ENCODE peak calls at places on chromosomes 12 and 14, in ten cellular contexts. One of them, this sample, is unnamed.

GRCh38 chr12:69332815-69333358 is 15.3 kb upstream of the LYZ start:
- DNase-seq in heart right ventricle: no peak
- DNase-seq in left lung: no peak
- DNase-seq in fibroblast of mammary gland: no peak
- DNase-seq in mesothelial cell of epicardium: no peak
- DNase-seq in bronchial epithelial cell: no peak
- DNase-seq in astrocyte of the spinal cord: no peak
- DNase-seq in cardiac muscle cell: no peak
- DNase-seq in OCI-LY7: no peak
- DNase-seq in K562: no peak
- DNase-seq in this sample: no peak

GRCh38 chr14:65312859-65313258 is 99.7 kb upstream of the FUT8 start:
- DNase-seq in mesothelial cell of epicardium: no peak
- DNase-seq in K562: no peak
- DNase-seq in OCI-LY7: peak
- DNase-seq in heart right ventricle: no peak
- DNase-seq in bronchial epithelial cell: no peak
- DNase-seq in left lung: no peak
- DNase-seq in astrocyte of the spinal cord: no peak
- DNase-seq in cardiac muscle cell: no peak
- DNase-seq in fibroblast of mammary gland: peak
- DNase-seq in this sample: no peak

GRCh38 chr12:110661337-110661972 is 27.5 kb downstream of the HVCN1 start:
- DNase-seq in heart right ventricle: peak
- DNase-seq in left lung: peak
- DNase-seq in fibroblast of mammary gland: no peak
- DNase-seq in bronchial epithelial cell: no peak
- DNase-seq in cardiac muscle cell: no peak
- DNase-seq in K562: no peak
- DNase-seq in mesothelial cell of epicardium: no peak
- DNase-seq in astrocyte of the spinal cord: no peak
- DNase-seq in OCI-LY7: peak
- DNase-seq in this sample: no peak

GRCh38 chr12:109875572-109876131 is 4.7 kb downstream of the GLTP start:
- DNase-seq in OCI-LY7: no peak
- DNase-seq in mesothelial cell of epicardium: no peak
- DNase-seq in bronchial epithelial cell: peak
- DNase-seq in fibroblast of mammary gland: no peak
- DNase-seq in K562: no peak
- DNase-seq in astrocyte of the spinal cord: no peak
- DNase-seq in cardiac muscle cell: no peak
- DNase-seq in heart right ventricle: no peak
- DNase-seq in left lung: no peak
- DNase-seq in this sample: no peak

GRCh38 chr14:80681651-80682050 is 259.9 kb downstream of the CEP128 start:
- DNase-seq in fibroblast of mammary gland: peak
- DNase-seq in K562: no peak
- DNase-seq in left lung: no peak
- DNase-seq in heart right ventricle: no peak
- DNase-seq in bronchial epithelial cell: peak
- DNase-seq in mesothelial cell of epicardium: no peak
- DNase-seq in OCI-LY7: no peak
- DNase-seq in astrocyte of the spinal cord: no peak
- DNase-seq in cardiac muscle cell: no peak
- DNase-seq in this sample: no peak

GRCh38 chr14:104967414-104968152 is 10.6 kb downstream of the AHNAK2 start:
- DNase-seq in mesothelial cell of epicardium: no peak
- DNase-seq in heart right ventricle: peak
- DNase-seq in fibroblast of mammary gland: peak
- DNase-seq in cardiac muscle cell: peak
- DNase-seq in K562: no peak
- DNase-seq in astrocyte of the spinal cord: peak
- DNase-seq in OCI-LY7: no peak
- DNase-seq in left lung: peak
- DNase-seq in bronchial epithelial cell: peak
- DNase-seq in this sample: peak

GRCh38 chr12:50033317-50033679 is 8.0 kb upstream of the RACGAP1 start:
- DNase-seq in mesothelial cell of epicardium: no peak
- DNase-seq in astrocyte of the spinal cord: no peak
- DNase-seq in OCI-LY7: no peak
- DNase-seq in K562: no peak
- DNase-seq in fibroblast of mammary gland: no peak
- DNase-seq in bronchial epithelial cell: no peak
- DNase-seq in cardiac muscle cell: no peak
- DNase-seq in left lung: peak
- DNase-seq in heart right ventricle: no peak
- DNase-seq in this sample: no peak

GRCh38 chr12:6818246-6819006 is 3.2 kb upstream of the GPR162 start:
- DNase-seq in OCI-LY7: no peak
- DNase-seq in cardiac muscle cell: peak
- DNase-seq in bronchial epithelial cell: no peak
- DNase-seq in astrocyte of the spinal cord: no peak
- DNase-seq in mesothelial cell of epicardium: no peak
- DNase-seq in heart right ventricle: no peak
- DNase-seq in left lung: no peak
- DNase-seq in K562: no peak
- DNase-seq in fibroblast of mammary gland: no peak
- DNase-seq in this sample: no peak

GRCh38 chr12:91381309-91381804 is 198.7 kb upstream of the DCN start:
- DNase-seq in astrocyte of the spinal cord: peak
- DNase-seq in mesothelial cell of epicardium: no peak
- DNase-seq in fibroblast of mammary gland: peak
- DNase-seq in OCI-LY7: no peak
- DNase-seq in heart right ventricle: peak
- DNase-seq in left lung: peak
- DNase-seq in bronchial epithelial cell: peak
- DNase-seq in K562: no peak
- DNase-seq in cardiac muscle cell: peak
- DNase-seq in this sample: peak

GRCh38 chr12:103546959-103547358 is 40.1 kb upstream of the STAB2 start:
- DNase-seq in bronchial epithelial cell: no peak
- DNase-seq in fibroblast of mammary gland: no peak
- DNase-seq in astrocyte of the spinal cord: no peak
- DNase-seq in heart right ventricle: no peak
- DNase-seq in OCI-LY7: no peak
- DNase-seq in K562: no peak
- DNase-seq in cardiac muscle cell: no peak
- DNase-seq in left lung: no peak
- DNase-seq in mesothelial cell of epicardium: no peak
- DNase-seq in this sample: no peak

GRCh38 chr14:53630336-53630735 is 326.3 kb downstream of the BMP4 start:
- DNase-seq in left lung: no peak
- DNase-seq in fibroblast of mammary gland: no peak
- DNase-seq in astrocyte of the spinal cord: peak
- DNase-seq in heart right ventricle: peak
- DNase-seq in cardiac muscle cell: peak
- DNase-seq in mesothelial cell of epicardium: no peak
- DNase-seq in bronchial epithelial cell: no peak
- DNase-seq in OCI-LY7: no peak
- DNase-seq in K562: no peak
- DNase-seq in this sample: no peak

GRCh38 chr14:101328412-101329149 is 232.7 kb upstream of the DIO3 start:
- DNase-seq in fibroblast of mammary gland: no peak
- DNase-seq in K562: no peak
- DNase-seq in cardiac muscle cell: no peak
- DNase-seq in left lung: no peak
- DNase-seq in heart right ventricle: no peak
- DNase-seq in mesothelial cell of epicardium: no peak
- DNase-seq in bronchial epithelial cell: no peak
- DNase-seq in OCI-LY7: no peak
- DNase-seq in astrocyte of the spinal cord: no peak
- DNase-seq in this sample: no peak

DNA sequence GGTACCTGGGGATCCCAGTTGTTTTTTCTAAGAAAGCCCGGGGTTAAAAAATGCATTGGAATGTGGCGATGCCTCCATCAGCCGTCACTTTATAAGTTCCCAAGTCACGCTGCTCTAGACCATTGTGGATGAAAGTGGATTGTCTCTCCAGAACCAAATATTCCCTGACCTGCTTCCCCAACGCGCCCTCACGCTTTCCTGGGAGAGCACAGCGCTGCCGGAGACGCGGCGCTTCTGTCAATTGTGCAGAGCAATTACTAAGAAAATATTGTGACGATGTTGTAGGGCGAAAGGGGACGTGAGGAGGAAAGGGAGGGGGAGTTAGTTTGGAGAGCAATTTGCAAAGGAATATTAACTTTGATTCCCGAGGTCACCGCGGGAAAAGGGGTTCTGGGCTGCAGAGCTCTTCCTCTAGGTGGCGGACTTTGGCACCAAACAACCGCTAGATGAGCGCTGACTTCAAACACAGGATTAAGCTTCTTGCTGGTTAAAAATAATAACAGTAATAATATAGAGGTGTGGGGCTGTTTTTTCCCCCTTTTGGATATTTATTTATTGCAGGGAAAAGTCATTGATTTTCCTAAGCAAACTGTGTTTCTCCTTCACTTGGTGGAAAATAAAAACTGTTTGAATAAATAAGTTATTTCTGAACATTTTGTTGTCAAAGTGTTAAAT is 9.6 kb upstream of the FOXG1 start:
- DNase-seq in mesothelial cell of epicardium: no peak
- DNase-seq in fibroblast of mammary gland: peak
- DNase-seq in K562: no peak
- DNase-seq in bronchial epithelial cell: peak
- DNase-seq in left lung: no peak
- DNase-seq in astrocyte of the spinal cord: peak
- DNase-seq in heart right ventricle: no peak
- DNase-seq in cardiac muscle cell: peak
- DNase-seq in OCI-LY7: peak
- DNase-seq in this sample: peak
- TF ChIP-seq CTCF in mesothelial cell of epicardium: peak
- TF ChIP-seq CTCF in fibroblast of mammary gland: peak
- TF ChIP-seq CTCF in K562: peak
- TF ChIP-seq CTCF in bronchial epithelial cell: peak
- TF ChIP-seq CTCF in left lung: peak
- TF ChIP-seq CTCF in astrocyte of the spinal cord: peak
- TF ChIP-seq CTCF in heart right ventricle: peak
- TF ChIP-seq CTCF in cardiac muscle cell: peak
- TF ChIP-seq CTCF in OCI-LY7: peak
- TF ChIP-seq CTCF in this sample: peak

DNA sequence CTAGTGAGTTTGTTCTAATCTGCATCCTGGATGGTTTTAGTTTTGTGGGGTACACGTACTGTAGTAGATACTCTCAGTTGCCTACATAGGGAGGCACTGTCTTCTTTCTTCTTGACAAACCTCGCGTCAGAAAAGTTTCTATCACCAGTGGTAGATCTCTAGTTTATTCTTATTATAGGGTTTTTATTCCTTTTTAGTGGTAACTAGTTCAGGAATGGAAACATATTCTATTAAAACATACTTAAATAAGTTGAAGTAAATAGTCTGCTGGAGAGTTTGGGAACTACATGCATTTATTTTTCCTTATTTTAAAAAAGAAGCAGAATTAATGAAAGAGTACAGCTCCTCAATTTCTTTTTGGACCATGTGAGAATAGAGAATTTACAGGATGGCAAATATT is 33.6 kb upstream of the OR9K2 start:
- DNase-seq in cardiac muscle cell: no peak
- DNase-seq in astrocyte of the spinal cord: no peak
- DNase-seq in mesothelial cell of epicardium: no peak
- DNase-seq in K562: no peak
- DNase-seq in bronchial epithelial cell: no peak
- DNase-seq in left lung: no peak
- DNase-seq in fibroblast of mammary gland: no peak
- DNase-seq in heart right ventricle: no peak
- DNase-seq in OCI-LY7: no peak
- DNase-seq in this sample: no peak
- TF ChIP-seq CTCF in cardiac muscle cell: no peak
- TF ChIP-seq CTCF in astrocyte of the spinal cord: no peak
- TF ChIP-seq CTCF in mesothelial cell of epicardium: no peak
- TF ChIP-seq CTCF in K562: no peak
- TF ChIP-seq CTCF in bronchial epithelial cell: no peak
- TF ChIP-seq CTCF in left lung: no peak
- TF ChIP-seq CTCF in fibroblast of mammary gland: no peak
- TF ChIP-seq CTCF in heart right ventricle: no peak
- TF ChIP-seq CTCF in OCI-LY7: no peak
- TF ChIP-seq CTCF in this sample: peak

GRCh38 chr14:92039720-92040430 is at the start of gene TRIP11:
- DNase-seq in OCI-LY7: peak
- DNase-seq in K562: peak
- DNase-seq in fibroblast of mammary gland: peak
- DNase-seq in astrocyte of the spinal cord: peak
- DNase-seq in heart right ventricle: peak
- DNase-seq in mesothelial cell of epicardium: peak
- DNase-seq in left lung: peak
- DNase-seq in cardiac muscle cell: peak
- DNase-seq in bronchial epithelial cell: peak
- DNase-seq in this sample: peak
- TF ChIP-seq CTCF in OCI-LY7: no peak
- TF ChIP-seq CTCF in K562: no peak
- TF ChIP-seq CTCF in fibroblast of mammary gland: no peak
- TF ChIP-seq CTCF in astrocyte of the spinal cord: no peak
- TF ChIP-seq CTCF in heart right ventricle: no peak
- TF ChIP-seq CTCF in mesothelial cell of epicardium: no peak
- TF ChIP-seq CTCF in left lung: no peak
- TF ChIP-seq CTCF in cardiac muscle cell: no peak
- TF ChIP-seq CTCF in bronchial epithelial cell: no peak
- TF ChIP-seq CTCF in this sample: no peak

GRCh38 chr12:78671295-78671694 is 193.3 kb upstream of the SYT1 start:
- DNase-seq in cardiac muscle cell: no peak
- DNase-seq in mesothelial cell of epicardium: no peak
- DNase-seq in left lung: no peak
- DNase-seq in astrocyte of the spinal cord: peak
- DNase-seq in K562: no peak
- DNase-seq in fibroblast of mammary gland: peak
- DNase-seq in bronchial epithelial cell: peak
- DNase-seq in OCI-LY7: no peak
- DNase-seq in heart right ventricle: no peak
- DNase-seq in this sample: no peak

GRCh38 chr12:78674311-78675085 is 190.1 kb upstream of the SYT1 start:
- DNase-seq in K562: no peak
- DNase-seq in fibroblast of mammary gland: peak
- DNase-seq in mesothelial cell of epicardium: no peak
- DNase-seq in cardiac muscle cell: no peak
- DNase-seq in left lung: no peak
- DNase-seq in heart right ventricle: no peak
- DNase-seq in bronchial epithelial cell: peak
- DNase-seq in astrocyte of the spinal cord: peak
- DNase-seq in OCI-LY7: no peak
- DNase-seq in this sample: no peak

GRCh38 chr12:78666584-78666983 is 198.0 kb upstream of the SYT1 start:
- DNase-seq in heart right ventricle: no peak
- DNase-seq in fibroblast of mammary gland: no peak
- DNase-seq in OCI-LY7: no peak
- DNase-seq in mesothelial cell of epicardium: no peak
- DNase-seq in astrocyte of the spinal cord: no peak
- DNase-seq in left lung: no peak
- DNase-seq in cardiac muscle cell: no peak
- DNase-seq in K562: no peak
- DNase-seq in bronchial epithelial cell: no peak
- DNase-seq in this sample: no peak

GRCh38 chr12:78672033-78672432 is 192.5 kb upstream of the SYT1 start:
- DNase-seq in cardiac muscle cell: no peak
- DNase-seq in fibroblast of mammary gland: no peak
- DNase-seq in OCI-LY7: no peak
- DNase-seq in K562: no peak
- DNase-seq in mesothelial cell of epicardium: no peak
- DNase-seq in heart right ventricle: no peak
- DNase-seq in left lung: no peak
- DNase-seq in astrocyte of the spinal cord: no peak
- DNase-seq in bronchial epithelial cell: no peak
- DNase-seq in this sample: no peak
- TF ChIP-seq CTCF in cardiac muscle cell: no peak
- TF ChIP-seq CTCF in fibroblast of mammary gland: no peak
- TF ChIP-seq CTCF in OCI-LY7: no peak
- TF ChIP-seq CTCF in K562: no peak
- TF ChIP-seq CTCF in mesothelial cell of epicardium: no peak
- TF ChIP-seq CTCF in heart right ventricle: no peak
- TF ChIP-seq CTCF in left lung: no peak
- TF ChIP-seq CTCF in astrocyte of the spinal cord: no peak
- TF ChIP-seq CTCF in bronchial epithelial cell: no peak
- TF ChIP-seq CTCF in this sample: no peak

GRCh38 chr12:72272731-72273498 is 745 bp downstream of the TRHDE start:
- DNase-seq in bronchial epithelial cell: no peak
- DNase-seq in astrocyte of the spinal cord: peak
- DNase-seq in heart right ventricle: no peak
- DNase-seq in fibroblast of mammary gland: no peak
- DNase-seq in OCI-LY7: no peak
- DNase-seq in K562: no peak
- DNase-seq in left lung: peak
- DNase-seq in cardiac muscle cell: peak
- DNase-seq in mesothelial cell of epicardium: peak
- DNase-seq in this sample: peak
- TF ChIP-seq CTCF in bronchial epithelial cell: no peak
- TF ChIP-seq CTCF in astrocyte of the spinal cord: peak
- TF ChIP-seq CTCF in heart right ventricle: no peak
- TF ChIP-seq CTCF in fibroblast of mammary gland: no peak
- TF ChIP-seq CTCF in OCI-LY7: no peak
- TF ChIP-seq CTCF in K562: no peak
- TF ChIP-seq CTCF in left lung: no peak
- TF ChIP-seq CTCF in cardiac muscle cell: no peak
- TF ChIP-seq CTCF in mesothelial cell of epicardium: no peak
- TF ChIP-seq CTCF in this sample: no peak